ENCODE peak calls at places on chromosomes 11 and 22, in five cellular contexts. D, F, Q, M and V are unnamed samples.

GRCh38 chr11:122097419-122098001 is 18.5 kb downstream of the BLID start:
- DNase-seq in M (no peak), D (no peak), F (no peak), Q (no peak), V (no peak)

GRCh38 chr11:71914127-71914526 is 14.3 kb downstream of the XNDC1N start:
- DNase-seq in Q (no peak), F (no peak), M (no peak), D (no peak), V (no peak)

GRCh38 chr11:57474017-57474750 is 13.9 kb downstream of the RTN4RL2 start:
- DNase-seq in F (no peak), M (no peak), D (no peak), Q (no peak), V (no peak)

GRCh38 chr11:105156231-105156630 is 16.7 kb upstream of the CARD18 start:
- DNase-seq in F (no peak), Q (no peak), D (no peak), M (no peak), V (no peak)

GRCh38 chr11:35418847-35419712 is at the start of gene SLC1A2:
- DNase-seq in F (no peak), Q (peak), D (no peak), M (peak), V (no peak)

GRCh38 chr11:131977854-131978253 is 607.4 kb downstream of the NTM start:
- DNase-seq in M (no peak), D (no peak), F (no peak), Q (no peak), V (no peak)

GRCh38 chr22:49820984-49821383 is 6.7 kb downstream of the BRD1 start:
- DNase-seq in D (no peak), F (no peak), Q (no peak), M (no peak), V (no peak)

GRCh38 chr11:44572884-44573283 is 7.4 kb downstream of the CD82 start:
- DNase-seq in M (peak), D (no peak), F (no peak), Q (no peak), V (no peak)

GRCh38 chr11:132187391-132187790 is 817.0 kb downstream of the NTM start:
- DNase-seq in Q (no peak), D (no peak), M (no peak), F (no peak), V (no peak)

GRCh38 chr11:74701351-74701750 is 29.9 kb downstream of the CHRDL2 start:
- DNase-seq in D (no peak), Q (no peak), M (peak), F (no peak), V (no peak)

GRCh38 chr11:57340228-57340627 is 2.1 kb downstream of the P2RX3 start:
- DNase-seq in Q (no peak), F (no peak), M (peak), D (no peak), V (no peak)

GRCh38 chr11:130761560-130762220 is 154.6 kb downstream of the SNX19 start:
- DNase-seq in M (no peak), F (no peak), Q (no peak), D (no peak), V (no peak)

GRCh38 chr11:31770011-31770410 is 41.1 kb downstream of the PAX6 start:
- DNase-seq in Q (no peak), D (no peak), M (no peak), F (no peak), V (no peak)

GRCh38 chr22:38870791-38871359 is 1.1 kb downstream of the CBX6 start:
- DNase-seq in D (no peak), F (no peak), Q (no peak), M (no peak), V (no peak)

GRCh38 chr11:32722255-32722654 is 72.2 kb downstream of the CCDC73 start:
- DNase-seq in Q (no peak), M (no peak), F (no peak), D (no peak), V (no peak)

GRCh38 chr11:19187101-19187500 is 14.7 kb downstream of the CSRP3 start:
- DNase-seq in Q (no peak), F (no peak), D (no peak), M (no peak), V (no peak)

GRCh38 chr22:46007003-46007847 is 30.3 kb upstream of the WNT7B start:
- DNase-seq in M (no peak), Q (peak), D (peak), F (no peak), V (no peak)

GRCh38 chr11:70016666-70017347 is 61.3 kb upstream of the ANO1 start:
- DNase-seq in Q (no peak), F (no peak), M (no peak), D (no peak), V (no peak)

GRCh38 chr22:25402501-25403283 is 161.8 kb upstream of the GRK3 start:
- DNase-seq in D (no peak), Q (no peak), F (no peak), M (no peak), V (no peak)

GRCh38 chr22:33922268-33922667 is 2.0 kb upstream of the LARGE1 start:
- DNase-seq in D (no peak), F (no peak), Q (peak), M (peak), V (no peak)

GRCh38 chr11:114276077-114276476 is 20.1 kb upstream of the NNMT start:
- DNase-seq in M (no peak), D (no peak), Q (no peak), F (no peak), V (no peak)

GRCh38 chr11:63764712-63765631 is 3.6 kb downstream of the ZFTA start:
- DNase-seq in Q (peak), F (no peak), M (peak), D (no peak), V (no peak)

GRCh38 chr22:47064016-47064415 is 301.6 kb downstream of the TBC1D22A start:
- DNase-seq in D (no peak), Q (no peak), F (no peak), M (no peak), V (peak)

GRCh38 chr11:69280451-69280850 is 13.5 kb upstream of the MYEOV start:
- DNase-seq in F (no peak), M (no peak), Q (no peak), D (peak), V (no peak)

GRCh38 chr22:36759481-36760159 is 16.3 kb downstream of the IFT27 start:
- DNase-seq in M (no peak), D (no peak), F (no peak), Q (no peak), V (no peak)

GRCh38 chr11:47765086-47765485 is 2.1 kb downstream of the FNBP4 start:
- DNase-seq in F (no peak), Q (no peak), D (no peak), M (no peak), V (no peak)

GRCh38 chr22:29014301-29014700 is 47.3 kb downstream of the C22orf31 start:
- DNase-seq in Q (no peak), D (no peak), M (no peak), F (no peak), V (no peak)

GRCh38 chr11:79249341-79249993 is 191.4 kb downstream of the TENM4 start:
- DNase-seq in Q (no peak), F (no peak), D (no peak), M (no peak), V (no peak)

GRCh38 chr22:42388130-42388797 is 43.9 kb downstream of the NFAM1 start:
- DNase-seq in M (peak), Q (no peak), D (no peak), F (no peak), V (peak)

GRCh38 chr22:45511847-45512261 is 9.2 kb downstream of the FBLN1 start:
- DNase-seq in F (no peak), Q (peak), M (no peak), D (no peak), V (no peak)

GRCh38 chr22:28187612-28188011 is 268.6 kb upstream of the PITPNB start:
- DNase-seq in M (no peak), D (no peak), F (no peak), Q (no peak), V (no peak)

GRCh38 chr22:44119669-44120313 is 60.9 kb upstream of the PARVG start:
- DNase-seq in D (no peak), M (no peak), Q (no peak), F (no peak), V (no peak)

GRCh38 chr22:20981787-20982562 is at the start of gene LZTR1:
- DNase-seq in D (peak), F (peak), Q (peak), M (peak), V (peak)

GRCh38 chr11:123800041-123800440 is 6.1 kb downstream of the OR6M1 start:
- DNase-seq in M (no peak), D (no peak), F (no peak), Q (no peak), V (no peak)

GRCh38 chr11:65558002-65558784 is at the start of gene LTBP3:
- DNase-seq in F (no peak), Q (peak), D (no peak), M (peak), V (peak)

GRCh38 chr11:10588904-10589303 is 20.4 kb upstream of the LYVE1 start:
- DNase-seq in M (no peak), Q (no peak), D (no peak), F (no peak), V (no peak)

GRCh38 chr11:74282421-74282820 is 29.0 kb downstream of the P4HA3 start:
- DNase-seq in Q (no peak), M (no peak), F (no peak), D (no peak), V (no peak)

GRCh38 chr11:88102595-88102929 is 72.7 kb downstream of the RAB38 start:
- DNase-seq in Q (no peak), D (no peak), M (no peak), F (no peak), V (no peak)